ENCODE peak calls at places on chromosomes 4 and X, in six cellular contexts. One of them, this sample, is unnamed.

GRCh38 chr4:53688186-53688790 is 97.0 kb upstream of the LNX1 start:
- DNase-seq in heart right ventricle: no peak
- DNase-seq in SK-N-SH: peak
- DNase-seq in activated CD8-positive, alpha-beta memory T cell treated with anti-CD3 and anti-CD28 coated beads for 48 hours: no peak
- DNase-seq in A549: peak
- DNase-seq in fibroblast of the conjunctiva: peak
- DNase-seq in this sample: peak

GRCh38 chr4:72286185-72286584 is 254.4 kb downstream of the NPFFR2 start:
- DNase-seq in heart right ventricle: no peak
- DNase-seq in SK-N-SH: peak
- DNase-seq in activated CD8-positive, alpha-beta memory T cell treated with anti-CD3 and anti-CD28 coated beads for 48 hours: no peak
- DNase-seq in A549: peak
- DNase-seq in fibroblast of the conjunctiva: peak
- DNase-seq in this sample: peak

GRCh38 chrX:110219920-110220319 is 98.0 kb downstream of the AMMECR1 start:
- DNase-seq in heart right ventricle: no peak
- DNase-seq in SK-N-SH: no peak
- DNase-seq in activated CD8-positive, alpha-beta memory T cell treated with anti-CD3 and anti-CD28 coated beads for 48 hours: no peak
- DNase-seq in A549: peak
- DNase-seq in fibroblast of the conjunctiva: peak
- DNase-seq in this sample: peak

GRCh38 chr4:87121332-87122065 is 98.9 kb downstream of the KLHL8 start:
- DNase-seq in heart right ventricle: no peak
- DNase-seq in SK-N-SH: no peak
- DNase-seq in activated CD8-positive, alpha-beta memory T cell treated with anti-CD3 and anti-CD28 coated beads for 48 hours: no peak
- DNase-seq in A549: no peak
- DNase-seq in fibroblast of the conjunctiva: peak
- DNase-seq in this sample: peak

GRCh38 chr4:13261486-13262257 is 222.5 kb downstream of the RAB28 start:
- DNase-seq in heart right ventricle: no peak
- DNase-seq in SK-N-SH: no peak
- DNase-seq in activated CD8-positive, alpha-beta memory T cell treated with anti-CD3 and anti-CD28 coated beads for 48 hours: no peak
- DNase-seq in A549: no peak
- DNase-seq in fibroblast of the conjunctiva: no peak
- DNase-seq in this sample: no peak

GRCh38 chr4:133148690-133149363 is at the start of gene PCDH10:
- DNase-seq in heart right ventricle: peak
- DNase-seq in SK-N-SH: peak
- DNase-seq in activated CD8-positive, alpha-beta memory T cell treated with anti-CD3 and anti-CD28 coated beads for 48 hours: no peak
- DNase-seq in A549: peak
- DNase-seq in fibroblast of the conjunctiva: peak
- DNase-seq in this sample: peak

GRCh38 chr4:16627999-16628398 is 270.4 kb downstream of the LDB2 start:
- DNase-seq in heart right ventricle: no peak
- DNase-seq in SK-N-SH: no peak
- DNase-seq in activated CD8-positive, alpha-beta memory T cell treated with anti-CD3 and anti-CD28 coated beads for 48 hours: no peak
- DNase-seq in A549: no peak
- DNase-seq in fibroblast of the conjunctiva: peak
- DNase-seq in this sample: peak

GRCh38 chr4:114694770-114695169 is 96.2 kb downstream of the UGT8 start:
- DNase-seq in heart right ventricle: no peak
- DNase-seq in SK-N-SH: peak
- DNase-seq in activated CD8-positive, alpha-beta memory T cell treated with anti-CD3 and anti-CD28 coated beads for 48 hours: no peak
- DNase-seq in A549: peak
- DNase-seq in fibroblast of the conjunctiva: peak
- DNase-seq in this sample: peak

GRCh38 chr4:122073615-122074014 is 78.5 kb upstream of the BLTP1 start:
- DNase-seq in heart right ventricle: no peak
- DNase-seq in SK-N-SH: no peak
- DNase-seq in activated CD8-positive, alpha-beta memory T cell treated with anti-CD3 and anti-CD28 coated beads for 48 hours: no peak
- DNase-seq in A549: no peak
- DNase-seq in fibroblast of the conjunctiva: no peak
- DNase-seq in this sample: no peak

GRCh38 chr4:1167244-1167949 is 5.0 kb downstream of the SPON2 start:
- DNase-seq in heart right ventricle: peak
- DNase-seq in SK-N-SH: peak
- DNase-seq in activated CD8-positive, alpha-beta memory T cell treated with anti-CD3 and anti-CD28 coated beads for 48 hours: peak
- DNase-seq in A549: peak
- DNase-seq in fibroblast of the conjunctiva: peak
- DNase-seq in this sample: peak

GRCh38 chrX:6095469-6095868 is 133.2 kb downstream of the NLGN4X start:
- DNase-seq in heart right ventricle: no peak
- DNase-seq in SK-N-SH: peak
- DNase-seq in activated CD8-positive, alpha-beta memory T cell treated with anti-CD3 and anti-CD28 coated beads for 48 hours: no peak
- DNase-seq in A549: peak
- DNase-seq in fibroblast of the conjunctiva: no peak
- DNase-seq in this sample: no peak

GRCh38 chr4:146407669-146408084 is 114.1 kb downstream of the SLC10A7 start:
- DNase-seq in heart right ventricle: peak
- DNase-seq in SK-N-SH: no peak
- DNase-seq in activated CD8-positive, alpha-beta memory T cell treated with anti-CD3 and anti-CD28 coated beads for 48 hours: no peak
- DNase-seq in A549: no peak
- DNase-seq in fibroblast of the conjunctiva: no peak
- DNase-seq in this sample: peak

This sample was measured in fibroblast of the aortic adventitia.